ENCODE peak calls at places on chromosomes 2 and 18, in eight cellular contexts. F is heart left ventricle; A is NCI-H774; Z is effector CD4-positive, alpha-beta T cell; C is tibial nerve; K is gastrocnemius medialis; N is Calu3; J is T-helper 9 cell. E is an unnamed sample.

GRCh38 chr2:175889557-175890355 is 112.3 kb downstream of the LNPK start:
- DNase-seq in F (no peak), A (no peak), Z (no peak), C (no peak), K (no peak), N (no peak), J (no peak), E (no peak)

GRCh38 chr2:179049546-179050311 is at the start of gene CCDC141:
- DNase-seq in F (peak; percentile 61), A (no peak), Z (no peak), C (no peak), K (peak; percentile 23), N (no peak), J (no peak), E (peak; percentile 26)

GRCh38 chr18:72772916-72773315 is 94.9 kb downstream of the NETO1 start:
- DNase-seq in F (no peak), A (no peak), Z (no peak), C (no peak), K (no peak), N (no peak), J (no peak), E (no peak)

GRCh38 chr2:2043394-2043793 is 287.7 kb downstream of the MYT1L start:
- DNase-seq in F (no peak), A (no peak), Z (no peak), C (no peak), K (no peak), N (no peak), J (no peak), E (no peak)

GRCh38 chr2:223464071-223464470 is 138.1 kb downstream of the SCG2 start:
- DNase-seq in F (no peak), A (no peak), Z (no peak), C (no peak), K (no peak), N (no peak), J (no peak), E (no peak)

GRCh38 chr2:98664323-98664722 is 55.9 kb downstream of the UNC50 start:
- DNase-seq in F (no peak), A (no peak), Z (peak; percentile 46), C (no peak), K (no peak), N (peak; percentile 36), J (no peak), E (peak; percentile 74)

GRCh38 chr2:119293254-119293653 is 69.6 kb downstream of the STEAP3 start:
- DNase-seq in F (no peak), A (no peak), Z (no peak), C (no peak), K (no peak), N (no peak), J (no peak), E (no peak)

GRCh38 chr2:233087725-233088124 is 27.6 kb downstream of the INPP5D start:
- DNase-seq in F (no peak), A (no peak), Z (no peak), C (no peak), K (no peak), N (no peak), J (no peak), E (no peak)

GRCh38 chr2:71235930-71236587 is 9.2 kb upstream of the PAIP2B start:
- DNase-seq in F (no peak), A (no peak), Z (no peak), C (no peak), K (no peak), N (no peak), J (no peak), E (no peak)

GRCh38 chr18:59911600-59911999 is 11.8 kb downstream of the PMAIP1 start:
- DNase-seq in F (no peak), A (no peak), Z (no peak), C (no peak), K (no peak), N (no peak), J (no peak), E (no peak)

GRCh38 chr18:46213295-46213694 is 109.1 kb downstream of the HAUS1 start:
- DNase-seq in F (no peak), A (no peak), Z (no peak), C (no peak), K (no peak), N (no peak), J (no peak), E (peak; percentile 15)

GRCh38 chr18:55858661-55859111 is 270.7 kb upstream of the TCF4 start:
- DNase-seq in F (no peak), A (no peak), Z (no peak), C (no peak), K (no peak), N (no peak), J (no peak), E (no peak)

GRCh38 chr18:59249186-59249774 is 24.0 kb downstream of the RAX start:
- DNase-seq in F (no peak), A (peak; percentile 78), Z (no peak), C (peak; percentile 41), K (no peak), N (peak; percentile 70), J (no peak), E (peak; percentile 66)

GRCh38 chr2:99989905-99990304 is 152.5 kb downstream of the AFF3 start:
- DNase-seq in F (no peak), A (no peak), Z (no peak), C (no peak), K (no peak), N (no peak), J (no peak), E (no peak)

GRCh38 chr18:50715919-50716318 is 103.9 kb downstream of the MRO start:
- DNase-seq in F (no peak), A (no peak), Z (no peak), C (no peak), K (no peak), N (no peak), J (no peak), E (no peak)

GRCh38 chr18:79851489-79851888 is 53.8 kb downstream of the KCNG2 start:
- DNase-seq in F (no peak), A (no peak), Z (no peak), C (no peak), K (no peak), N (no peak), J (no peak), E (no peak)

GRCh38 chr18:58699551-58699950 is 28.3 kb downstream of the MALT1 start:
- DNase-seq in F (no peak), A (no peak), Z (no peak), C (no peak), K (no peak), N (peak; percentile 11), J (no peak), E (no peak)

GRCh38 chr2:167550448-167550847 is 662.2 kb downstream of the XIRP2 start:
- DNase-seq in F (no peak), A (peak; percentile 2), Z (no peak), C (no peak), K (no peak), N (no peak), J (no peak), E (peak; percentile 40)

GRCh38 chr18:69257861-69258458 is 142.7 kb upstream of the DOK6 start:
- DNase-seq in F (no peak), A (no peak), Z (no peak), C (no peak), K (no peak), N (no peak), J (no peak), E (no peak)

GRCh38 chr2:218334531-218334930 is 22.1 kb upstream of the CATIP start:
- DNase-seq in F (no peak), A (no peak), Z (no peak), C (no peak), K (no peak), N (no peak), J (no peak), E (no peak)

GRCh38 chr2:16546128-16546754 is 119.4 kb downstream of the CYRIA start:
- DNase-seq in F (no peak), A (no peak), Z (no peak), C (peak; percentile 37), K (no peak), N (peak; percentile 39), J (no peak), E (peak; percentile 13)

GRCh38 chr2:133270550-133270949 is 297.7 kb downstream of the NCKAP5 start:
- DNase-seq in F (no peak), A (no peak), Z (no peak), C (no peak), K (no peak), N (no peak), J (no peak), E (no peak)

GRCh38 chr2:160207271-160207670 is 7.2 kb upstream of the ITGB6 start:
- DNase-seq in F (no peak), A (no peak), Z (no peak), C (no peak), K (no peak), N (no peak), J (no peak), E (no peak)

GRCh38 chr2:83817511-83817910 is 641.6 kb downstream of the SUCLG1 start:
- DNase-seq in F (no peak), A (no peak), Z (no peak), C (no peak), K (no peak), N (no peak), J (no peak), E (no peak)

GRCh38 chr2:47662547-47662946 is 120.4 kb upstream of the MSH6 start:
- DNase-seq in F (no peak), A (no peak), Z (no peak), C (no peak), K (no peak), N (no peak), J (no peak), E (no peak)

GRCh38 chr2:148644885-148645134 is 259 bp downstream of the EPC2 start:
- DNase-seq in F (no peak), A (no peak), Z (no peak), C (no peak), K (no peak), N (no peak), J (no peak), E (no peak)

GRCh38 chr2:204507636-204508035 is 37.6 kb upstream of the PARD3B start:
- DNase-seq in F (no peak), A (no peak), Z (no peak), C (no peak), K (no peak), N (no peak), J (no peak), E (no peak)

GRCh38 chr2:72825271-72826155 is at the start of gene EXOC6B:
- DNase-seq in F (peak; percentile 95), A (peak; percentile 83), Z (peak; percentile 76), C (peak; percentile 88), K (peak; percentile 84), N (peak; percentile 96), J (peak; percentile 79), E (peak; percentile 89)

GRCh38 chr2:46299365-46300263 is 2.4 kb downstream of the EPAS1 start:
- DNase-seq in F (peak; percentile 84), A (no peak), Z (no peak), C (peak; percentile 65), K (peak; percentile 60), N (peak; percentile 43), J (no peak), E (peak; percentile 37)

GRCh38 chr2:138155304-138155703 is 191.0 kb downstream of the HNMT start:
- DNase-seq in F (no peak), A (no peak), Z (no peak), C (no peak), K (no peak), N (no peak), J (no peak), E (no peak)

GRCh38 chr2:47641366-47641765 is 141.6 kb upstream of the MSH6 start:
- DNase-seq in F (no peak), A (no peak), Z (no peak), C (no peak), K (no peak), N (no peak), J (no peak), E (no peak)

GRCh38 chr2:65129276-65129612 is 662 bp downstream of the RAB1A start:
- DNase-seq in F (no peak), A (no peak), Z (no peak), C (no peak), K (no peak), N (no peak), J (no peak), E (no peak)

E was measured in HuH-7.